ENCODE peak calls at places on chromosomes 6 and 20, in five cellular contexts. J is fibroblast of lung, Z is ovary, X is psoas muscle, F is endothelial cell of umbilical vein. S is an unnamed sample. For H3K27me3, the result is how much of the 10 kb centered on the place peaks cover.

GRCh38 chr20:6783752-6784725 is 16.6 kb downstream of the BMP2 start:
- DNase-seq in X (no peak), Z (no peak), J (peak), F (peak), S (no peak)

GRCh38 chr6:127516676-127517273 is 2.4 kb downstream of the MTCL3 start:
- DNase-seq in Z (no peak), X (no peak), J (peak), F (peak), S (peak)

GRCh38 chr6:116176596-116176995 is 50.7 kb upstream of the COL10A1 start:
- DNase-seq in F (no peak), Z (no peak), J (no peak), X (no peak), S (no peak)

GRCh38 chr20:34311118-34312023 is 8.2 kb upstream of the AHCY start:
- DNase-seq in J (no peak), Z (peak), X (no peak), F (no peak), S (no peak)

GRCh38 chr6:61787998-61788397 is 498.0 kb downstream of the KHDRBS2 start:
- DNase-seq in X (no peak), Z (no peak), F (no peak), J (no peak), S (no peak)

GRCh38 chr6:167748046-167748445 is 78.7 kb upstream of the AFDN start:
- DNase-seq in Z (no peak), X (no peak), J (no peak), F (no peak), S (no peak)

GRCh38 chr6:27836783-27837635 is 75.2 kb downstream of the OR2B2 start:
- DNase-seq in F (peak), Z (peak), X (peak), J (peak), S (peak)

GRCh38 chr6:113858067-113858604 is 991 bp downstream of the MARCKS start:
- DNase-seq in J (peak), X (peak), F (peak), Z (peak), S (no peak)

GRCh38 chr6:154356690-154357089 is at the start of gene IPCEF1:
- DNase-seq in X (no peak), J (no peak), Z (no peak), F (no peak), S (no peak)

GRCh38 chr6:79225718-79226117 is 8.8 kb downstream of the HMGN3 start:
- DNase-seq in F (no peak), J (peak), X (no peak), Z (no peak), S (no peak)

GRCh38 chr6:156967852-156968251 is 190.7 kb downstream of the ARID1B start:
- DNase-seq in F (no peak), J (no peak), Z (no peak), X (no peak), S (no peak)

GRCh38 chr6:436308-437041 is 44.9 kb downstream of the IRF4 start:
- DNase-seq in F (no peak), J (peak), X (no peak), Z (no peak), S (no peak)

GRCh38 chr20:7579888-7580287 is 360.4 kb downstream of the HAO1 start:
- DNase-seq in Z (no peak), F (no peak), X (no peak), J (no peak), S (no peak)

GRCh38 chr6:70494833-70495232 is 71.9 kb upstream of the SDHAF4 start:
- DNase-seq in F (no peak), Z (no peak), X (no peak), J (no peak), S (no peak)
- TF ChIP-seq CTCF in F (no peak), Z (no peak), X (no peak), J (no peak), S (no peak)

DNA sequence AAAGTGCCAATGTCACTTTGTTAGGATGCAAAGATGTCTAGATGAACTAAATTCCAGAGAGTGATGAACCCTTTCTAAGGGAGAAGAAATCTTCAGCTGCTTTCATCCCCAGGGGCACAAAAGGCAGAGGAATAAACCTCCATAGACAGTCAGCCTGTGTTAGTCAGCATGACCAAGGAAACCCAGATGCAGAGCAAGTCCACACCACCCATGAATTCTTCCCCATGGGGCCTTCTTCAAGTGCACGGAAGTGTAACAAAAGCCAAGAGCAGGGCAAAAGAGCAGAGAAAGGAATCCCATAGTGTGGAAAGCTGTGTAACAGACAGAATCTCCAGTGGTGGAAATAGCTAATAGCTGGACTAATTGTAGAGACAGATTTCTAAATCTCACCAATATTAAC is 50.0 kb downstream of the DCDC2 start:
- DNase-seq in X (no peak), Z (no peak), J (no peak), F (no peak), S (no peak)
- H3K27ac ChIP-seq in X (no peak), Z (no peak), J (no peak), F (no peak), S (no peak)

DNA sequence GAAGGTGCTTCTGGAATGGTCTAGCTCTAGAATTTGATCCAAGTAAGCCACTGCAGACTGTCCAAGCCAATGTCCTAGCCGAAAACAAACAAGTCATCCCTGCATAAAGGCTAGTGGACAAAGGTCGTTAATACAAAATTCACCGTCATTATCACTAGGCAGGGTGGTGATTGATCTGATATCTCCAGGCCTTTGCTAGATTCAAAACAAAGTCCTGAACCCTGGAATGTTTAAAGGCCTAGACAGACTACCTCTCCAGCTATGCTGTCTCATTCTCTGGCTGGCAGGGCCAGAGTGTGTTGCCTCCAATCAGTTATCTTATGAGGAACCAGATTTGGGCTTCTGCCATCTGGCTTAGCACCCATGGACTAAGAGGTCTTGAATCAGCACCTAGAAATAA is 38.3 kb downstream of the MAP7 start:
- DNase-seq in J (no peak), F (no peak), Z (no peak), X (no peak), S (no peak)
- H3K27me3 ChIP-seq in J (under half), F (under half), Z (under half), X (under half), S (under half)

DNA sequence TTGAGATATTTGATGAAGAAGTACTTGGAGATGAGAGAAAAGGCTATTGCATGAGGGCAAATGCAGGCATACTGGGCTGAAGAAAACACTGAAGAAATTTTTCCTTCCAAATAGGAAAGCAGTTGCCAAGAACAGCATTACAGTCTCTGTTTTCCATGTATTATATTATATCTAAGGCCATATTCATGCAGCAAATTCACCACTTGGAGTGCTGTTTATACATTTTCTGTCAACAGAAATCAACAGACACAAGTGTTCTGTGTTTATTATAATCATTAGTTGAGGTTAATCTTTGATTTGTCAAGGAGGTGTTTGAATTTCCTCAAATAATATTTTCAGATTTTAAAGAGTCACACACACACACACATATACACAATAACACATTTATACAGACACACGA is 268.8 kb upstream of the PLCB4 start:
- DNase-seq in Z (no peak), F (no peak), J (no peak), X (no peak), S (no peak)
- TF ChIP-seq CTCF in Z (no peak), F (no peak), J (no peak), X (no peak), S (no peak)

GRCh38 chr20:31663524-31663837 is 25.8 kb downstream of the COX4I2 start:
- DNase-seq in F (no peak), J (no peak), X (no peak), Z (no peak), S (no peak)

GRCh38 chr20:31663838-31664695 is 26.4 kb downstream of the COX4I2 start:
- DNase-seq in X (no peak), J (no peak), Z (no peak), F (no peak), S (no peak)

GRCh38 chr20:31666258-31667042 is 28.7 kb downstream of the COX4I2 start:
- DNase-seq in Z (no peak), X (peak), J (peak), F (no peak), S (no peak)

GRCh38 chr20:31665753-31666152 is 28.0 kb downstream of the COX4I2 start:
- DNase-seq in F (no peak), J (no peak), Z (no peak), X (no peak), S (no peak)

DNA sequence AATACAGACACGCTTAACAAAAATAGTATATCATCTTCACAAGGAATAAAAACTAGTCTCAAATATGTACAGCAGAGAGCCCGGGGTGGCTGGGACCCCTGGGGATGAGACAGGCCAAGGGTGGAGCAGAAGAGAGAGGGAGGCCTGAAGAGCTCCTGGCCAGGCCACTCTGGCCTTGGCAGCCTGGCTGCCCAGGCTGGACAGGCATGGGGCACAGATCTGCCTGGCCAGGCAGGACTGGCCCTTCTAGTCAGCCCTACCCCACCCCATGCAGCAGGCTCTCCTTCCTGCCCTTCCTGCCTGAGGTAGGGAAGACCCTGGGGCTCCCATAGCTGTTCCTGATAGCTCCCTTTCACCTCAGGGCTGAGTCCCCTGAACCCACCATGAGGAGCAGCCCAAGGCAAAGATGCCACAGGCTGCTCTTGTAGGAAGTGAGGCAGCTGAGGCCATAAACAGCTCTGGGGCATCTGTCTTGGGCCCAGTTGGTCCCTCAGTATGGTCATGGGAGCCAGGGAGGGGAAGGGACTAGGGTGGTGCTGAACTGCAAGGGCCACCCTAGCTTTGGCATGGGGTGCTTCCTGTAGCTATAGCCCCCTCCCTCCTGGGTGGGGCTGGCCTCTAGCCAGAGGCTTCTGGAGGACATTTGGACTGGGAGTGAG is 27.1 kb downstream of the COX4I2 start:
- DNase-seq in J (no peak), F (no peak), X (no peak), Z (no peak), S (no peak)
- H3K27ac ChIP-seq in J (no peak), F (no peak), X (peak), Z (no peak), S (no peak)

GRCh38 chr6:33895988-33896387 is 92.2 kb upstream of the MLN start:
- DNase-seq in Z (no peak), F (no peak), J (no peak), X (no peak), S (no peak)
- H3K27me3 ChIP-seq in Z (under half), F (under half), J (under half), X (under half), S (under half)

GRCh38 chr6:106184629-106185028 is 98.5 kb downstream of the PRDM1 start:
- DNase-seq in Z (no peak), F (no peak), J (no peak), X (no peak), S (no peak)

GRCh38 chr6:106186714-106187113 is 100.6 kb downstream of the PRDM1 start:
- DNase-seq in Z (no peak), X (no peak), J (no peak), F (no peak), S (no peak)

GRCh38 chr6:106187424-106187982 is 101.4 kb downstream of the PRDM1 start:
- DNase-seq in X (no peak), Z (no peak), F (no peak), J (no peak), S (no peak)

GRCh38 chr6:106185626-106186025 is 99.5 kb downstream of the PRDM1 start:
- DNase-seq in Z (no peak), F (no peak), X (no peak), J (no peak), S (no peak)

GRCh38 chr6:106186172-106186571 is 100.0 kb downstream of the PRDM1 start:
- DNase-seq in J (no peak), F (no peak), Z (no peak), X (no peak), S (no peak)
- TF ChIP-seq CTCF in J (no peak), F (no peak), Z (no peak), X (no peak), S (no peak)

GRCh38 chr20:37388831-37389230 is 42.9 kb downstream of the SRC start:
- DNase-seq in J (no peak), Z (peak), X (peak), F (no peak), S (no peak)

GRCh38 chr20:37389241-37389747 is 43.4 kb downstream of the SRC start:
- DNase-seq in Z (peak), J (no peak), X (peak), F (no peak), S (no peak)

GRCh38 chr20:37390891-37391525 is 45.1 kb downstream of the SRC start:
- DNase-seq in F (no peak), Z (peak), J (no peak), X (peak), S (no peak)

GRCh38 chr20:37389844-37390275 is 43.9 kb downstream of the SRC start:
- DNase-seq in Z (peak), F (no peak), X (peak), J (no peak), S (no peak)

DNA sequence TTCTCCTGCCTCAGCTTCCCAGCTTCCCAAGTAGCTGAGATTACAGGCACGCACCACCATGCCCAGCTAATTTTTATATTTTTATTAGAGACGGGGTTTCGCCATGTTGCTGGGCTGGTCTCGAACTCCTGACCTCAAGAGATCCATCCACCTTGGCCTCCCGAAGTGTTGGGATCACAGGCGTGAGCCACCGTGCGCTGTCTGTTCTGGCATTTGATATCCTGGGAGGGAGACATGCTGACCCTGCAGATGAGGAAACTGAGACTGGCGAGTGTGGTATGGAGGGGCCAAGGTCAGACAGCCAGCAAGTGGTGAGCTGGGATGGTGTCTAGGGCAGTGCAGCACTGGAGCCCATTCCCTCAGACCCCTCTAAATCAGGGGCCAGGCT is 44.6 kb downstream of the SRC start:
- DNase-seq in Z (peak), X (no peak), F (no peak), J (no peak), S (no peak)
- H3K27ac ChIP-seq in Z (no peak), X (no peak), F (no peak), J (no peak), S (no peak)

DNA sequence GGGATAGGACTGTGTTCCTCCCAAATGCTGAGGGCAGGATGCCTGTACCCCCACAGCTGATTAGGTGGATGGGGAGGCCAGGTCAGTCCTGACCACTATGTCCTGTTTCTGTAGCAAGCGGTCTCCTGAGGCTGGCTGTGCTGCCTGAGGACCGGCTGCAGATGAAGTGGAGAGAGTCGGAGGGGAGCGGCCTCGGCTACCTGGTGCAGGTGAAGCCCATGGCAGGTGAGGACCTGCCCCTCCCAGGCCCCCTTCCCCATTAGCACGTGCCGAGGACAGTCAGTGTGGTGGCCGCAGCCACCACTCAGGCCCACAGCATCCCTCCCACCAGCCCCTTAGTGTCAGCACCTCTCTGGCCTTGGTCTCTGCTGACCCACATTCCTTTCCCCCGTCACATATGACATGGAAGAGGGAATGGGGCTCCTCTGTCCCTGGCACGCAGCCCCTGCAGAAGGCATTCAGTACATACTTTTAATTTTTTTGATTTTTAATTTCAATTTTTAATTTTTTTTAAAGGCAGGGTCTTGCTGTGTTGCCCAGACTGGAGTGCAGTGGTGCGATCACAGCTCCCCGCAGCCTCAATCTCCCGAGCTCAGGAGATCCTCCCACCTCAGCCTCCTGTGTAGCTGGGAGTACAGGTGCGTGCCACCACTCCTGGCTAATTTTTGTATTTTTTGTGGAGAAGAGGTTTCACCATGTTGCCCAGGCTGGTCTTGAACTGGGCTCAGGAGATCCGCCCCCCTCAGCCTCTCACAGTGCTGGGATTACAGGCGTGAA is 5.0 kb downstream of the COL20A1 start:
- DNase-seq in X (no peak), F (no peak), Z (no peak), J (no peak), S (no peak)
- H3K27me3 ChIP-seq in X (under half), F (under half), Z (under half), J (under half), S (under half)